ENCODE peak calls at places on chromosome 2, in eight cellular contexts. U, O, E, D, Z, C, V and X are unnamed samples.

GRCh38 chr2:101388232-101388631 is 929 bp upstream of the CREG2 start:
- DNase-seq in U (no peak), O (no peak), E (no peak), D (no peak), Z (peak), C (no peak), V (no peak), X (peak)

GRCh38 chr2:62450716-62451191 is 55.2 kb downstream of the TMEM17 start:
- DNase-seq in U (no peak), O (no peak), E (no peak), D (peak), Z (no peak), C (no peak), V (no peak), X (no peak)

GRCh38 chr2:170711774-170712652 is 3.1 kb upstream of the SP5 start:
- DNase-seq in U (peak), O (no peak), E (no peak), D (peak), Z (no peak), C (no peak), V (peak), X (no peak)

GRCh38 chr2:108607706-108608301 is 73.5 kb downstream of the LIMS1 start:
- DNase-seq in U (peak), O (no peak), E (no peak), D (peak), Z (peak), C (peak), V (no peak), X (peak)

GRCh38 chr2:81327916-81328315 is 1023.4 kb upstream of the LRRTM1 start:
- DNase-seq in U (no peak), O (no peak), E (no peak), D (no peak), Z (no peak), C (no peak), V (no peak), X (no peak)

GRCh38 chr2:85889648-85890281 is 975 bp upstream of the ST3GAL5 start:
- DNase-seq in U (no peak), O (no peak), E (no peak), D (no peak), Z (no peak), C (no peak), V (no peak), X (no peak)

GRCh38 chr2:8462899-8463648 is 218.8 kb upstream of the ID2 start:
- DNase-seq in U (peak), O (no peak), E (no peak), D (peak), Z (no peak), C (no peak), V (no peak), X (no peak)

GRCh38 chr2:202327887-202328286 is 48.2 kb upstream of the BMPR2 start:
- DNase-seq in U (no peak), O (no peak), E (no peak), D (no peak), Z (peak), C (no peak), V (no peak), X (no peak)

GRCh38 chr2:202780514-202781021 is 91.0 kb downstream of the ICA1L start:
- DNase-seq in U (no peak), O (peak), E (no peak), D (no peak), Z (no peak), C (no peak), V (no peak), X (peak)

GRCh38 chr2:139867601-139868226 is 1087.5 kb upstream of the NXPH2 start:
- DNase-seq in U (no peak), O (no peak), E (no peak), D (no peak), Z (no peak), C (no peak), V (no peak), X (no peak)

GRCh38 chr2:218219934-218220333 is 2.9 kb downstream of the ARPC2 start:
- DNase-seq in U (no peak), O (no peak), E (no peak), D (no peak), Z (no peak), C (no peak), V (no peak), X (no peak)

GRCh38 chr2:20128506-20129319 is 77.3 kb upstream of the LAPTM4A start:
- DNase-seq in U (no peak), O (no peak), E (no peak), D (no peak), Z (no peak), C (no peak), V (no peak), X (no peak)
- H3K4me3 ChIP-seq in U (no peak), O (no peak), E (no peak), D (no peak), Z (no peak), C (no peak), V (no peak), X (no peak)

DNA sequence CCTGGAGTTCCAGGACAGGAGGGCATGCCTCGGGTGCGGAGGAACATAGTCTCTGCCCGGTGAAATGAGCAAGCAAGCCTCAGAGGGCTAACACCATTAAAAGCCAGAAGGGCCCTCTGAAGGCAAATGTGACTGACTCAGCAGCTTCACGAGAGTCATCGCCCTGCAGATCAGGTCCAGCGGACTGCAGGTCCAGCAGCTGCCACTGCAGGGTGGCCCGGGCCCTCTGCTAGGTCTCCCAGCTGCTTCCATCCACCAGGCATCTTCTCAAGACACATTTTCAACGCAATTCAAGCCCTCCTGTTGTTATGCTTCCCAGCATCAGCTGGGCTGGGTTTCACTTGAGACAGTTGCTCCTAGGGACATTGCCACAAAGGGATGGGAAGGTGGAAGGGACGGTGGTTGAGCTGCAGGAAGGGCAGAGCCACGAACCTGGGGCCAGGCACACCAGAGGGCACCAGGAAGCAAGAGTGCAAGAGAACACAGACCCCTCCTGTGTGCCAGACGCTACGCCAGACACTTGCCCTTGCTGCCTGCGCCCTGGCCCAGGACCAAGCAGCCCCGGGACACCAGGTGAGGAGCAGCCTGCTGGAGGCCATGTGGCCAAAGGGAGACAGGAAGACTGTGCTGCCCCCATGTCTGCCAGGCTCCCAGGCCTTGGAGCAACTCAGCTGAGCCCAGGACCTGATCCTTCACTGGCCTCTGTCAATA is 173.0 kb downstream of the HDAC4 start:
- DNase-seq in U (no peak), O (no peak), E (peak), D (peak), Z (peak), C (no peak), V (no peak), X (no peak)
- H3K4me3 ChIP-seq in U (no peak), O (no peak), E (no peak), D (no peak), Z (no peak), C (no peak), V (no peak), X (no peak)

GRCh38 chr2:149313512-149313972 is 16.8 kb upstream of the LYPD6 start:
- DNase-seq in U (peak), O (no peak), E (no peak), D (peak), Z (peak), C (no peak), V (no peak), X (peak)
- H3K4me3 ChIP-seq in U (no peak), O (no peak), E (no peak), D (no peak), Z (no peak), C (no peak), V (no peak), X (no peak)

GRCh38 chr2:2012505-2012904 is 268.2 kb upstream of the PXDN start:
- DNase-seq in U (no peak), O (no peak), E (no peak), D (no peak), Z (no peak), C (no peak), V (no peak), X (peak)
- H3K4me3 ChIP-seq in U (no peak), O (no peak), E (no peak), D (no peak), Z (no peak), C (no peak), V (no peak), X (no peak)

GRCh38 chr2:199804831-199805230 is 46.2 kb downstream of the FTCDNL1 start:
- DNase-seq in U (peak), O (no peak), E (no peak), D (no peak), Z (no peak), C (no peak), V (no peak), X (no peak)
- H3K4me3 ChIP-seq in U (no peak), O (no peak), E (no peak), D (no peak), Z (no peak), C (no peak), V (no peak), X (no peak)

GRCh38 chr2:156874707-156875106 is 382.8 kb upstream of the GALNT5 start:
- DNase-seq in U (no peak), O (no peak), E (no peak), D (no peak), Z (no peak), C (no peak), V (no peak), X (no peak)
- H3K4me3 ChIP-seq in U (no peak), O (no peak), E (no peak), D (no peak), Z (no peak), C (no peak), V (no peak), X (no peak)

DNA sequence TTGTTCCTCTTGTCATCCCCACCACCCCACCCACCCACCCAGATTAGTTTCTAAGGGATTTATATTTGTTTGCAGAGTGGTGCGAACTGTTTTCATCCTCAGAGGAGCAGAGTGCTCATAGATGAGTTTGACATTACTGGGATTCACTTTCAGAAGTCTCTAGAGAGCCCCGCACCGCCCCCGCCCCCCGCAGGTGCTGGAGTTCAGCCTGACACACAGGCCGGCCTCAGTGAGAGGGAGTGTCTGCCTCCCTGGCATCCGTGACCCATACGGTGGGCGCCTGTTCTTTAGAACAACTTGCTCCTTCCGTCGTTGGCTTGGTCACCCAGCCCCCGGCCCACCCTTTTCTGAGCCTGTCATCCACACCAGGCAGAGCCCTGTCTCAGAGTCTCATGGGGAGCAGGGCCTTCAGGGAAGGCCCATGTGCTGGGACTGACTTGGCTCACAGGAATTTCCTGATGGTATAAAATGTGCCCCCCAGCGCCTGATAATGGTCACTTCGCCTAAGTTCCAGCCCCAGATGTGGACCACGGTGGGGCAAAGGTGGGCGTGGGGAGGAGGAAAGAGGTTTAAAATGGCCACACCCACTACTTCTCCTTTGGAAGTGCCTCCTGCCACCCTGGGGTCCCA is 44.3 kb downstream of the HPCAL1 start:
- DNase-seq in U (peak), O (no peak), E (no peak), D (no peak), Z (no peak), C (no peak), V (no peak), X (peak)
- H3K4me3 ChIP-seq in U (no peak), O (no peak), E (no peak), D (no peak), Z (no peak), C (no peak), V (no peak), X (no peak)